ENCODE peak calls at places on chromosomes 16 and 17, in seven cellular contexts. I is right lobe of liver; M is mucosa of descending colon; N is CD4-positive, alpha-beta T cell; U is body of pancreas; G is AG04450; W is HCT116. H is an unnamed sample.

GRCh38 chr16:6926341-6926740 is 406.3 kb upstream of the RBFOX1 start:
- DNase-seq in W (no peak), M (no peak), U (no peak), N (no peak), G (no peak), I (no peak), H (no peak)

GRCh38 chr17:18261146-18261515 is 669 bp downstream of the MIEF2 start:
- DNase-seq in U (peak), G (no peak), N (peak), M (peak), W (no peak), I (peak), H (peak)

GRCh38 chr17:62093188-62094155 is 28.4 kb upstream of the MED13 start:
- DNase-seq in N (no peak), G (peak), U (no peak), M (no peak), I (peak), W (peak), H (no peak)

GRCh38 chr17:16444258-16444886 is 29.0 kb downstream of the TRPV2 start:
- DNase-seq in W (no peak), N (no peak), U (peak), M (no peak), I (no peak), G (no peak), H (no peak)

GRCh38 chr17:59434429-59434828 is 103.0 kb downstream of the YPEL2 start:
- DNase-seq in I (no peak), U (no peak), M (no peak), G (no peak), N (no peak), W (no peak), H (no peak)

GRCh38 chr17:7262192-7263070 is at the start of gene CLDN7:
- DNase-seq in U (peak), M (peak), N (no peak), W (peak), G (no peak), I (no peak), H (peak)

GRCh38 chr16:27639588-27640276 is 89.8 kb downstream of the KATNIP start:
- DNase-seq in G (peak), M (peak), U (no peak), W (peak), I (no peak), N (no peak), H (peak)

GRCh38 chr17:49486012-49486641 is 9.0 kb upstream of the NGFR start:
- DNase-seq in I (no peak), G (no peak), U (no peak), W (no peak), N (no peak), M (no peak), H (no peak)

GRCh38 chr16:72598696-72599095 is 426.7 kb upstream of the PMFBP1 start:
- DNase-seq in I (no peak), U (no peak), W (no peak), N (no peak), M (no peak), G (no peak), H (no peak)

GRCh38 chr17:78737332-78737731 is 44.7 kb downstream of the CYTH1 start:
- DNase-seq in I (no peak), W (no peak), U (no peak), M (no peak), N (no peak), G (peak), H (no peak)

GRCh38 chr16:1964046-1964505 is 550 bp downstream of the RPS2 start:
- DNase-seq in G (no peak), U (peak), I (no peak), W (no peak), M (no peak), N (no peak), H (no peak)

GRCh38 chr17:15918261-15918660 is 26.7 kb upstream of the ADORA2B start:
- DNase-seq in I (no peak), W (no peak), U (no peak), M (no peak), N (no peak), G (no peak), H (no peak)

GRCh38 chr16:3112058-3112880 is at the start of gene ZNF205:
- DNase-seq in I (peak), U (peak), W (no peak), G (no peak), M (peak), N (no peak), H (peak)

GRCh38 chr17:73325527-73325842 is 13.7 kb upstream of the CDC42EP4 start:
- DNase-seq in I (no peak), G (no peak), U (no peak), W (no peak), M (no peak), N (no peak), H (no peak)

GRCh38 chr16:88314991-88315542 is 67.7 kb upstream of the ZNF469 start:
- DNase-seq in G (no peak), N (no peak), M (no peak), W (no peak), U (no peak), I (no peak), H (no peak)

GRCh38 chr17:59221159-59221847 is 992 bp downstream of the GDPD1 start:
- DNase-seq in N (no peak), G (no peak), M (no peak), W (no peak), I (no peak), U (no peak), H (no peak)

GRCh38 chr17:40460585-40460975 is 17.3 kb downstream of the IGFBP4 start:
- DNase-seq in I (no peak), W (no peak), U (no peak), N (no peak), M (no peak), G (no peak), H (no peak)

GRCh38 chr17:18181358-18181757 is 2.3 kb upstream of the ALKBH5 start:
- DNase-seq in M (no peak), N (no peak), U (no peak), G (no peak), W (no peak), I (no peak), H (no peak)

GRCh38 chr17:65547253-65547670 is 14.2 kb downstream of the AXIN2 start:
- DNase-seq in M (peak), I (peak), G (no peak), N (no peak), W (no peak), U (peak), H (no peak)

GRCh38 chr17:9529033-9529748 is 46.4 kb downstream of the STX8 start:
- DNase-seq in W (no peak), I (no peak), M (no peak), G (no peak), N (no peak), U (no peak), H (no peak)

GRCh38 chr17:68627956-68628355 is 26.8 kb upstream of the FAM20A start:
- DNase-seq in G (no peak), N (no peak), U (no peak), I (no peak), W (no peak), M (peak), H (peak)

GRCh38 chr17:45838751-45839150 is 5.9 kb upstream of the SPPL2C start:
- DNase-seq in I (no peak), M (no peak), U (no peak), W (no peak), G (no peak), N (no peak), H (no peak)

GRCh38 chr17:32323784-32324590 is 18.0 kb downstream of the C17orf75 start:
- DNase-seq in N (peak), G (no peak), U (peak), W (no peak), I (no peak), M (peak), H (peak)

GRCh38 chr16:78593352-78593751 is 493.9 kb downstream of the WWOX start:
- DNase-seq in N (no peak), U (no peak), I (no peak), M (no peak), W (no peak), G (no peak), H (no peak)
- TF ChIP-seq CTCF in N (no peak), U (no peak), I (no peak), M (no peak), W (no peak), G (no peak), H (no peak)

GRCh38 chr17:75970011-75970523 is 8.9 kb downstream of the ACOX1 start:
- DNase-seq in I (no peak), W (no peak), G (no peak), U (no peak), N (no peak), M (no peak), H (no peak)
- TF ChIP-seq CTCF in I (no peak), W (no peak), G (no peak), U (no peak), N (no peak), M (no peak), H (no peak)

GRCh38 chr17:82765357-82765756 is 13.5 kb downstream of the TBCD start:
- DNase-seq in I (no peak), W (no peak), G (no peak), N (no peak), U (no peak), M (no peak), H (no peak)

GRCh38 chr17:82769041-82769440 is 17.2 kb downstream of the TBCD start:
- DNase-seq in G (no peak), I (no peak), W (no peak), U (no peak), M (no peak), N (no peak), H (no peak)

GRCh38 chr17:82772026-82772425 is 20.2 kb downstream of the TBCD start:
- DNase-seq in G (peak), U (no peak), N (no peak), M (peak), W (no peak), I (peak), H (peak)

GRCh38 chr17:82767041-82767754 is 15.3 kb downstream of the TBCD start:
- DNase-seq in I (peak), M (peak), N (peak), U (peak), G (no peak), W (no peak), H (peak)
- TF ChIP-seq CTCF in I (peak), M (no peak), N (peak), U (peak), G (peak), W (peak), H (peak)

DNA sequence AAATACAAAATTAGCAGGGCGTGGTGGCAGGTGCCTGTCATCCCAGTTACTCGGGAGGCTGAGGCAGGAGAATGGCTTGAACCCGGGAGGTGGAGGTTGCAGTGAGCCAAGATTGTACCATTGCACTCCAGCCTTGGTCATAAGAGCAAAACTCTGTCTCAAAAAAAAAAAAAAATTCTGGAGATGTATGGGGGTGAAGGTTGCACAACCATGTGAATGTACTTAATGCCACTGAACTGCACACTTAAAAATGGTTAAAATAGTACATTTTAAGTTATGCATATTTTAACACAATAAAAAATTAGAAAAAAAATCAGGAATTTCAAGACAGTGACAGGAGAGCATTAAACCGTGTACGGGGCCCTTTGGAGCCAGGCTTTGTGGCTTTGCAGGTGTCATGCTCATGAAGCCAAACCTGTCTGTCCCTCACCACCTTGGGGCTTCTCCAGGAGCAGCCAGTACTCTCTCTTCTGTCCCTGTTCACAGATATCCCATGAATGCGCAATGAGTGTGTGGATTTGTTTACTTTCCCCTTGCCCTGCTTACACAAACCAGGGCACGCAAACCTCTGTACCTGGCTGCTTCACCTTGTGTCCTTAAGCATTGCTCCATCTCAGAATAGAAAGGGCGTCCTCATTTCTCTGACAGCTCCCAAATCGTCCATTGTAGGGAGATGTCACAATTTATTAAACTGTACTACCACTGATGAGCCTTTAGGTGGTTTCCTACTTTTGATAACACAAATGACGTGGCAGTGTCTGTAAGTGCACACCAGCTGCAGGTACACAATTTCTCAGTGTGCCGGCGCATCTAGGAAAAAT is 58.2 kb upstream of the CBX4 start:
- DNase-seq in I (peak), U (no peak), N (no peak), W (no peak), M (no peak), G (no peak), H (no peak)
- TF ChIP-seq CTCF in I (no peak), U (no peak), N (no peak), W (no peak), M (no peak), G (no peak), H (peak)

GRCh38 chr16:67104845-67105244 is 4.9 kb upstream of the PHAF1 start:
- DNase-seq in G (no peak), N (no peak), M (peak), I (no peak), U (no peak), W (no peak), H (no peak)

GRCh38 chr16:67101683-67102082 is 8.1 kb upstream of the PHAF1 start:
- DNase-seq in M (no peak), W (no peak), G (no peak), I (no peak), N (no peak), U (no peak), H (no peak)

GRCh38 chr16:67105251-67105650 is 4.5 kb upstream of the PHAF1 start:
- DNase-seq in U (no peak), N (no peak), G (no peak), I (no peak), M (no peak), W (no peak), H (no peak)

GRCh38 chr16:67105881-67106280 is 3.9 kb upstream of the PHAF1 start:
- DNase-seq in M (no peak), U (no peak), W (no peak), N (no peak), G (no peak), I (no peak), H (no peak)

DNA sequence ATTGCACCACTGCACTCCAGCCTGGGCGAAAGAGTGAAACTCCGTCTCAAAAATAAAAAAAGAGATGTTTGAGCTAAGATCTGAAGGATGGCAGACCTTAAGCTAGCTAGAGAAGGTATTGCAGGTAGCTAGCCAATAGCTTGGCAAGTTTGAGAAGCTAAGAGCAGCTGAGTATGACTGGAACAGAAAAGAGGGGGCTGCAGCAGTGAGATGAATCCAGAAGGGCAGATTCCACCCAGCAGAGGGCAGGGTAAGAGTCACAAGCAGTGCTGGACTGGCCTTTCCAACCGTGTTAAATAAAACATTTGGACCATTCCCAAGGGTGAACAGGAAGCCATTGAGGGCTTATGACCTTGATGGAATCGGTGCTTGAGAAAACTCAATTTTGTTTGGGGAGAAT is 5.7 kb upstream of the PHAF1 start:
- DNase-seq in G (no peak), N (no peak), I (no peak), W (no peak), M (peak), U (peak), H (peak)
- TF ChIP-seq CTCF in G (peak), N (no peak), I (peak), W (no peak), M (no peak), U (peak), H (no peak)

GRCh38 chr17:34852614-34853013 is 108.6 kb downstream of the CCT6B start:
- DNase-seq in W (peak), U (no peak), I (no peak), M (no peak), N (no peak), G (no peak), H (peak)
- TF ChIP-seq CTCF in W (no peak), U (no peak), I (no peak), M (no peak), N (no peak), G (no peak), H (no peak)

GRCh38 chr16:54952195-54952594 is 21.5 kb downstream of the IRX5 start:
- DNase-seq in U (no peak), M (no peak), W (no peak), G (no peak), I (no peak), N (no peak), H (no peak)

GRCh38 chr16:54954220-54954619 is 23.6 kb downstream of the IRX5 start:
- DNase-seq in M (no peak), W (no peak), G (no peak), U (no peak), N (no peak), I (no peak), H (no peak)

GRCh38 chr16:54955757-54956156 is 25.1 kb downstream of the IRX5 start:
- DNase-seq in I (no peak), G (no peak), W (no peak), U (no peak), M (no peak), N (no peak), H (no peak)

GRCh38 chr16:54962045-54962444 is 31.4 kb downstream of the IRX5 start:
- DNase-seq in I (no peak), U (no peak), G (no peak), N (no peak), W (no peak), M (no peak), H (no peak)

GRCh38 chr16:54957403-54957802 is 26.7 kb downstream of the IRX5 start:
- DNase-seq in W (peak), G (no peak), N (no peak), U (peak), I (no peak), M (peak), H (peak)
- TF ChIP-seq CTCF in W (peak), G (peak), N (no peak), U (peak), I (peak), M (peak), H (peak)